ENCODE peak calls at places on chromosomes 6 and 20, in eight cellular contexts. N, S, J, C, Z, V, B and R are unnamed samples. For H3K27me3, the result is how much of the 10 kb centered on the place peaks cover.

GRCh38 chr6:144528605-144529425 is 243.7 kb downstream of the UTRN start:
- DNase-seq in S (no peak), C (no peak), J (no peak), Z (no peak), N (no peak), B (no peak), V (no peak), R (no peak)

GRCh38 chr6:107879912-107880311 is 55.8 kb upstream of the SCML4 start:
- DNase-seq in Z (no peak), S (no peak), J (no peak), C (no peak), V (no peak), B (no peak), N (no peak), R (no peak)

GRCh38 chr6:4607026-4607704 is 169.0 kb upstream of the CDYL start:
- DNase-seq in N (no peak), B (no peak), Z (no peak), J (no peak), S (no peak), V (no peak), C (peak), R (no peak)

GRCh38 chr6:106309766-106310373 is 15.7 kb downstream of the ATG5 start:
- DNase-seq in V (no peak), N (no peak), S (no peak), Z (no peak), B (no peak), C (no peak), J (no peak), R (no peak)

GRCh38 chr20:46132705-46133120 is 14.6 kb downstream of the CD40 start:
- DNase-seq in S (peak), N (peak), J (peak), V (peak), Z (peak), C (peak), B (peak), R (peak)

GRCh38 chr6:170473226-170473789 is 79.8 kb downstream of the PSMB1 start:
- DNase-seq in C (no peak), S (no peak), B (no peak), J (no peak), V (no peak), Z (no peak), N (no peak), R (no peak)

GRCh38 chr6:6942826-6943225 is 164.9 kb upstream of the RREB1 start:
- DNase-seq in J (no peak), N (no peak), C (no peak), Z (no peak), B (peak), V (no peak), S (peak), R (no peak)

GRCh38 chr6:32973144-32973854 is 4.9 kb downstream of the BRD2 start:
- DNase-seq in C (peak), N (no peak), J (peak), B (no peak), Z (peak), V (no peak), S (no peak), R (no peak)

GRCh38 chr20:51938557-51939324 is 136.4 kb upstream of the SALL4 start:
- DNase-seq in S (no peak), J (no peak), V (no peak), Z (no peak), N (no peak), C (no peak), B (no peak), R (no peak)

GRCh38 chr6:137271245-137272183 is 52.3 kb upstream of the IFNGR1 start:
- DNase-seq in J (no peak), S (no peak), C (no peak), N (no peak), V (no peak), B (no peak), Z (no peak), R (no peak)

GRCh38 chr6:151021878-151022277 is 156.4 kb downstream of the MTHFD1L start:
- DNase-seq in J (no peak), N (no peak), S (no peak), Z (no peak), V (no peak), B (no peak), C (no peak), R (no peak)

GRCh38 chr6:87705070-87705691 is 3.1 kb upstream of the AKIRIN2 start:
- DNase-seq in N (no peak), V (no peak), B (peak), Z (no peak), S (no peak), C (no peak), J (no peak), R (no peak)

GRCh38 chr6:10463040-10463439 is 48.2 kb upstream of the TFAP2A start:
- DNase-seq in S (no peak), J (no peak), V (no peak), C (no peak), B (no peak), N (no peak), Z (no peak), R (no peak)

GRCh38 chr6:19731286-19731685 is 105.9 kb upstream of the ID4 start:
- DNase-seq in J (no peak), B (no peak), C (no peak), N (no peak), S (no peak), V (no peak), Z (no peak), R (peak)

GRCh38 chr6:25369450-25370086 is 90.4 kb downstream of the CARMIL1 start:
- DNase-seq in S (peak), Z (peak), C (peak), N (no peak), V (no peak), B (no peak), J (peak), R (no peak)

GRCh38 chr6:126202689-126203088 is 137.2 kb upstream of the CENPW start:
- DNase-seq in V (no peak), J (no peak), B (no peak), N (no peak), C (no peak), Z (no peak), S (no peak), R (no peak)

GRCh38 chr6:47169785-47170685 is 127.9 kb upstream of the ADGRF1 start:
- DNase-seq in C (no peak), V (no peak), Z (no peak), S (no peak), J (no peak), B (no peak), N (no peak), R (no peak)

GRCh38 chr6:101666256-101666655 is 272.7 kb downstream of the GRIK2 start:
- DNase-seq in V (no peak), Z (peak), S (no peak), J (no peak), C (no peak), N (no peak), B (no peak), R (peak)

GRCh38 chr20:25273046-25273445 is 25.2 kb downstream of the PYGB start:
- DNase-seq in N (no peak), V (no peak), B (no peak), J (no peak), Z (peak), C (no peak), S (peak), R (peak)

GRCh38 chr6:53287336-53288225 is 61.2 kb downstream of the ELOVL5 start:
- DNase-seq in S (no peak), C (no peak), V (no peak), J (no peak), B (no peak), N (no peak), Z (no peak), R (no peak)

GRCh38 chr6:140979642-140980091 is 1153.1 kb upstream of the GJE1 start:
- DNase-seq in V (no peak), C (no peak), N (no peak), Z (no peak), S (peak), J (no peak), B (no peak), R (no peak)

GRCh38 chr6:153771577-153771976 is 267.5 kb upstream of the OPRM1 start:
- DNase-seq in N (no peak), C (no peak), J (no peak), V (no peak), S (no peak), B (no peak), Z (no peak), R (no peak)

GRCh38 chr6:37160922-37161778 is 8.8 kb upstream of the PIM1 start:
- DNase-seq in N (no peak), C (no peak), S (no peak), J (no peak), B (peak), V (no peak), Z (no peak), R (no peak)

GRCh38 chr6:30327232-30327746 is 562 bp downstream of the TRIM39 start:
- DNase-seq in J (no peak), S (no peak), Z (no peak), B (no peak), V (no peak), C (no peak), N (no peak), R (no peak)

GRCh38 chr6:125748534-125749111 is 809 bp upstream of the HEY2 start:
- DNase-seq in J (no peak), B (no peak), N (no peak), S (no peak), V (no peak), C (peak), Z (no peak), R (no peak)

GRCh38 chr20:61753196-61753942 is 312.3 kb downstream of the TAF4 start:
- DNase-seq in N (no peak), Z (no peak), V (peak), B (no peak), C (no peak), S (no peak), J (no peak), R (peak)

GRCh38 chr6:19866900-19867627 is 29.9 kb downstream of the ID4 start:
- DNase-seq in V (no peak), S (no peak), C (no peak), N (no peak), Z (no peak), J (no peak), B (no peak), R (no peak)

GRCh38 chr6:101614774-101615173 is 221.3 kb downstream of the GRIK2 start:
- DNase-seq in V (no peak), N (no peak), J (no peak), S (no peak), B (no peak), Z (no peak), C (no peak), R (no peak)

GRCh38 chr6:11423072-11423471 is 114.5 kb upstream of the TMEM170B start:
- DNase-seq in N (no peak), Z (no peak), B (no peak), V (no peak), C (no peak), S (no peak), J (no peak), R (no peak)

GRCh38 chr6:157241411-157241979 is 81.8 kb downstream of the TMEM242 start:
- DNase-seq in Z (peak), J (no peak), B (no peak), N (no peak), V (no peak), S (no peak), C (peak), R (no peak)

GRCh38 chr6:81735756-81736380 is 16.6 kb downstream of the TENT5A start:
- DNase-seq in V (no peak), C (no peak), S (no peak), B (no peak), J (no peak), Z (no peak), N (no peak), R (no peak)

GRCh38 chr6:144087789-144088426 is 7.5 kb downstream of the SF3B5 start:
- DNase-seq in Z (no peak), N (no peak), B (no peak), S (no peak), J (no peak), V (no peak), C (no peak), R (no peak)

GRCh38 chr20:45957021-45957941 is 14.7 kb downstream of the ZNF335 start:
- DNase-seq in V (no peak), J (no peak), C (no peak), N (no peak), Z (no peak), B (no peak), S (no peak), R (peak)

GRCh38 chr6:169990095-169991030 is 238.9 kb downstream of the ERMARD start:
- DNase-seq in J (peak), C (no peak), N (peak), V (no peak), Z (peak), S (peak), B (no peak), R (no peak)

DNA sequence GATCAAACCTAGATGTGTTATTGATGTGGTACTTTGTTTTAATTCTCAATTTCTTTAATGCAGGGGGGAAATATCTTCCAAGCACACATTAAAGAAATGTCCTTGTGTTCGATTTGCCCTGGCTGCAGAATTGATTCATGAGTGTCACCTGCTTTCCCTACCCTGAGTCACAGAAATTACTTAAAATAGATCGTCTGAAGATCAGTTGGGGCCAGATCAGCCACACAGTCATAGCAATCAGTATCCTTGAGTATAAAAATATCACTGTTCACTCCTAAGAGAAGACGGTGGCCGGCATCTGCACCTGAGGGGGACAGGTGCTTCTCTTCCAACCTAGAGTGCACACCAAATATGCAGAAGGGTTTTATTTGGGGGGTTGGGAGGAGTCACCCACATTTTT is 115.2 kb upstream of the RIN2 start:
- DNase-seq in V (no peak), N (no peak), Z (no peak), B (no peak), J (no peak), S (no peak), C (no peak), R (no peak)
- H3K27me3 ChIP-seq in V (under half), N (under half), Z (under half), B (under half), J (under half), S (under half), C (under half), R (under half)

GRCh38 chr6:124747336-124747735 is 214.9 kb upstream of the RNF217 start:
- DNase-seq in J (no peak), V (no peak), Z (no peak), S (no peak), B (no peak), N (no peak), C (no peak), R (no peak)

GRCh38 chr6:124741341-124741740 is 220.9 kb upstream of the RNF217 start:
- DNase-seq in V (no peak), J (no peak), B (no peak), Z (no peak), S (no peak), C (no peak), N (no peak), R (no peak)

GRCh38 chr6:124738496-124738895 is 223.7 kb upstream of the RNF217 start:
- DNase-seq in Z (no peak), J (no peak), B (no peak), N (no peak), V (no peak), C (no peak), S (no peak), R (no peak)

GRCh38 chr6:124742971-124743370 is 219.3 kb upstream of the RNF217 start:
- DNase-seq in Z (no peak), N (no peak), V (no peak), J (no peak), S (no peak), C (no peak), B (no peak), R (peak)

GRCh38 chr6:124743420-124743819 is 218.8 kb upstream of the RNF217 start:
- DNase-seq in J (no peak), S (no peak), B (no peak), Z (no peak), V (no peak), C (no peak), N (no peak), R (no peak)
- H3K27me3 ChIP-seq in J (under half), S (under half), B (under half), Z (under half), V (under half), C (under half), N (under half), R (under half)

DNA sequence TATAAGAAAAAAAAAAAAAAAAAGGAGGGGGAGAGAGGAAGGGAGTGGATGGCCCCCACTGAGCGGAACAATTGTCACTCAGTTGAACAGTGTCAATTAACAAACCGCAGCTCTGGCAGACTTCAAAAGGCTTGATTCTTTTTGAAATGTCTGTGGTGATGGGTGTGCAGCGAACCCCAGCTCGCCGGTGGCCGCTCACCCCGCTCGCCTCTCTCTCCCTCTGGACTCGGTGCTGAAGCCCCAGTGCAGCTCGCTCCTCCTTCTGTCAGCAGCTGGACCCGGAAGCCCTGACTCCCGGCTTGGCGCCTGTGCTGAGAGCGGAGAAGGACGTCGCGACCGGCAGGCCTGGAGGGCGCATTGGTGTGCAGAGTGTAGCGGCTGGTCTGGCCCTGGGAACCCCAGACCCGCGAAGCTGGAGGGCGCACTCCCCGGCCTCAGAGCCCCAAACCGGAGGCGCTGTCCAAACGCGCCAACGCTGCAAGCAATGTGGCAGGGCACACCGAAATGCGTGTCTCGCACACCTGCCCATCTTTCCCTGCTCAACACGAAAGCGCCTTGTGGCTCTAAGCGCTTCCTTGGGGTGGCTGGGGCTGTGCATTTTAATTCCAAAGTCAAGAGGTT is 3.4 kb downstream of the LINC00237 start:
- DNase-seq in B (peak), V (no peak), C (peak), S (peak), J (peak), Z (peak), N (no peak), R (no peak)
- H3K27me3 ChIP-seq in B (under half), V (half or more), C (half or more), S (half or more), J (half or more), Z (under half), N (half or more), R (half or more)

GRCh38 chr20:56631318-56631989 is 2.3 kb downstream of the TFAP2C start:
- DNase-seq in C (no peak), J (no peak), N (no peak), V (no peak), S (no peak), B (no peak), Z (no peak), R (peak)

GRCh38 chr20:56634735-56635422 is 5.8 kb downstream of the TFAP2C start:
- DNase-seq in S (no peak), N (no peak), Z (no peak), B (no peak), C (no peak), J (no peak), V (no peak), R (no peak)

GRCh38 chr20:56631990-56632327 is 2.9 kb downstream of the TFAP2C start:
- DNase-seq in N (no peak), Z (no peak), C (no peak), B (no peak), S (no peak), V (no peak), J (no peak), R (no peak)

GRCh38 chr20:56636701-56637100 is 7.6 kb downstream of the TFAP2C start:
- DNase-seq in N (no peak), B (no peak), S (no peak), V (no peak), C (no peak), J (no peak), Z (no peak), R (no peak)

DNA sequence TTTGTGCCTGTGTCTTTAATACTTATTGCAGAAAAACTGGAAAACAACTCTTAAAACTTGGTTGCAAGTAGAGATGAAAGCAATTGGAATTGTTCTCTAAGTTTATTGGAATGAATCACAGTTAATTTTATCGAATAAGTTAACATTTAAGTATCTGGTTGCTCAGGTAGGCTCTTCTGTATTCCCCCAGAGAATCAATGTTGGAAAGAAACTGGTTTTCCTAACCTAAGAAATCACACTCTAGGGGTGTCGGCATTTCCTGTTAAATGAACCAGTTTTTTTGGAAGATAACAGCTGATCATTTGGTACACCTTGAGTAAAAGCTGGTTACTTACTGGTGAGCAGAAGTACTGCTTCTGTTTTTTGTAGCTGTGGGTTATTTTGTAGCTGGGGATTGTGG is 5.2 kb downstream of the TFAP2C start:
- DNase-seq in N (no peak), C (no peak), V (no peak), J (no peak), S (no peak), B (no peak), Z (no peak), R (no peak)
- H3K27me3 ChIP-seq in N (under half), C (under half), V (under half), J (under half), S (half or more), B (under half), Z (under half), R (under half)

DNA sequence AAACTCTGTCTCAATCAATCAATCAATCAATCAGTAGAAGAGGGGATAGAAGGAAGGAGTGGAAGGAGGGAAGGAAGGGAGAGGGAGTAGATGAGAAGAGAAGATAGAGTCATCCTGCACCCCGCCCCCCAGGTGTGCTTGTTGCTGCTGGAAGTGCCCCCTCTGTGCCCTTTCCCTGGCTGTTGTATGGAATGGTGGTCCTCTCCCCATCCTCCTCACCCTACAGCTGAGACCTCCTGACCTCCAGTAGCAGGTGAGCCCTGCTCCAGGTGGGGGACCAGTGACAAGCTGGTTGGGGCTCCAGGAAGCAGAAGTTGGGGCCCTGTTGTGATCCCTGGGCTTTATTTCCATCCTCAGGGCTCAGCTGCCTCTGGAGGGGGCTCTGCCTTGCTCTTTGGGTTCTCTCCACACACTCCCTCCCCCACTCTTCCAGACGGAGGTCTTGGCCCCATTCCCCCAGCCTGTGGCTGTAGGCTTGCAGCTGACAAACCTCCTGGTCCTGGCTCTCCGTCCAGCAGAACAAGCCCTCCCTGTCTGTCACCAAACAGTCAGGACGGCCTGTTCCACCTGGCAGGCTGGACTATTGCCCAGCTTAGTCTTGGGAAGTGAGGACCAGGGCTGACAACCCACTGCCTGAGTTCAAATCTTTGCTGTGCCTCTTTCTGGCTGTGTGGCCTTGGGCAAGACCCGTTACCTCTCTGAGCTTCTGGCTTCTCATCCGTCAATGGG is 26.0 kb upstream of the SCRT2 start:
- DNase-seq in V (peak), Z (peak), J (no peak), B (no peak), N (no peak), S (no peak), C (no peak), R (no peak)
- H3K27me3 ChIP-seq in V (half or more), Z (under half), J (under half), B (under half), N (under half), S (under half), C (under half), R (under half)